ENCODE peak calls at places on chromosomes 7 and 10, in five cellular contexts. O, X, Y, F and W are unnamed samples. For H3K36me3, the result is how much of the 10 kb centered on the place peaks cover.

GRCh38 chr7:106947244-106947728 is 82.2 kb downstream of the PIK3CG start:
- ATAC-seq in O (no peak), X (no peak), Y (peak), F (peak), W (peak)

GRCh38 chr7:91847881-91848599 is 32.5 kb downstream of the MTERF1 start:
- ATAC-seq in O (no peak), X (no peak), Y (no peak), F (no peak), W (no peak)

GRCh38 chr7:22346383-22347107 is 10.4 kb downstream of the RAPGEF5 start:
- ATAC-seq in O (no peak), X (no peak), Y (peak), F (no peak), W (no peak)

GRCh38 chr10:104291439-104291951 is 22.5 kb downstream of the GSTO2 start:
- ATAC-seq in O (peak), X (peak), Y (peak), F (peak), W (peak)

GRCh38 chr10:20892796-20893195 is 4.3 kb downstream of the NEBL start:
- ATAC-seq in O (no peak), X (no peak), Y (no peak), F (no peak), W (no peak)

GRCh38 chr7:80771523-80771922 is 133.1 kb downstream of the CD36 start:
- ATAC-seq in O (no peak), X (no peak), Y (no peak), F (no peak), W (no peak)

GRCh38 chr10:29636178-29636577 is 1.4 kb upstream of the SVIL start:
- ATAC-seq in O (no peak), X (peak), Y (no peak), F (no peak), W (no peak)

GRCh38 chr10:93198401-93199175 is 124.9 kb downstream of the CYP26A1 start:
- ATAC-seq in O (no peak), X (no peak), Y (peak), F (peak), W (no peak)

GRCh38 chr7:74452748-74453320 is 872 bp upstream of the GTF2IRD1 start:
- ATAC-seq in O (peak), X (no peak), Y (no peak), F (peak), W (peak)

GRCh38 chr10:58637372-58637771 is 124.7 kb downstream of the BICC1 start:
- ATAC-seq in O (no peak), X (no peak), Y (peak), F (no peak), W (no peak)

DNA sequence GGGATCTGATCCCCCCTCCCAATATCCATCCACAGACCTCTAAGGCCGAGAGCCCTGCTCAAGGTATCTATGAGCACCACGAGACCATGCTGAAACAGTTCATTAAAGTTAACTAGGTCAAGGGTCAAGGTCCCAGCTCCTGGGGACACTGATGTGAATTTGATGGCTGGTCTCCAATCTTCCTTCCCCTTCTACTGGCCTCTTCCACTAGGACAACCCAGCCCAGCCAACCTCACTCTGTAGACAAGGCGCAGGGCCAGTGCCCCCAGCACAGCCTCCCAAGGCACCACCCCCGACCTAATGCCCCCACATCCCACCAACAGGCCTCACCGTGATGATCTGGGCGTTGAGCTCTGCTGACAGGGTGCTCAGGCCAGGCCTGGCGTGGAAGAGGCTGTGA is 15.6 kb downstream of the RRP12 start:
- ATAC-seq in O (no peak), X (no peak), Y (no peak), F (no peak), W (no peak)
- H3K36me3 ChIP-seq in O (half or more), X (under half), Y (under half), F (under half), W (half or more)

GRCh38 chr7:133912916-133913697 is 214.0 kb upstream of the LRGUK start:
- ATAC-seq in O (no peak), X (no peak), Y (no peak), F (no peak), W (no peak)
- H3K36me3 ChIP-seq in O (under half), X (under half), Y (under half), F (under half), W (under half)

DNA sequence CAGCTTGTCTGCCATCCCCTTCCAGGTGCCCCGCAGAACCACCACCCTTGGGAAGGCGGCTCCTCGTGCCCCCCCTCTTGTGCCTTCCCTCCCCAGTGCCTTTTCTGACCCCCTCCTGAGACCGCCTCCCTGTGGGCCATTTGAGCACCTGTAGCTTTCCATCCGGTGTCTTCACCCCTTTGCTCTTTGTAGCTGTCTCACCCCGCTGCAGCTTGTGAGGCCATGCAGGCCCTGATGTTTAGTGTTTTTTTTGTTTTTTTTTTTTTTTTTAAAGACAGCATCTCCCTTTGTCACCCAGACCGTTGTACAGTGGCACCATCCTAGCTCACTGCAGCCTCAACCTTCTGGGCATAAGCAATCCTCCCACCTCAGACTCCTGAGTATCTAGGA is 52.5 kb downstream of the CUX1 start:
- ATAC-seq in O (peak), X (no peak), Y (no peak), F (peak), W (no peak)
- H3K36me3 ChIP-seq in O (under half), X (under half), Y (under half), F (under half), W (under half)

GRCh38 chr7:45026984-45027773 is 27.2 kb downstream of the CCM2 start:
- ATAC-seq in O (no peak), X (peak), Y (no peak), F (no peak), W (no peak)
- H3K36me3 ChIP-seq in O (under half), X (under half), Y (under half), F (under half), W (under half)

DNA sequence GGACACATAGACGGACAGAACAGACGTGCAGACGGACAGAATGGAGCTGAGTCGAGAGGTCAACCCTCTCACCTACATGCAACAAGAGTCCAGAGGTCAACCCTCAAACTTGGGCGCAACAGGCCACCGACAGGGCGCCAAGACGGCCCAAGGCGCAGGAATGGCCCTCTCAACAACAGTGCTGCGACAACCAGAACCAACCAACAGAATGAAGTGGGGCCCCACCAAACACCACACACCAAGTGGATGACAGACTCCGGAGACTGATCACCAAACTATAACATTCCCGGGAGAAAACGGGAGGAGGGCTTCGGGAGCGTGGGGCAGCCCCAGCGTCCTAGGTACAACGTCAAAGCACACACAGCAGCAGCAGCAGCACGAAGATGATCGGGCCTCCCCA is 13.4 kb downstream of the INTS1 start:
- ATAC-seq in O (no peak), X (no peak), Y (no peak), F (no peak), W (no peak)
- H3K36me3 ChIP-seq in O (half or more), X (half or more), Y (under half), F (under half), W (under half)

DNA sequence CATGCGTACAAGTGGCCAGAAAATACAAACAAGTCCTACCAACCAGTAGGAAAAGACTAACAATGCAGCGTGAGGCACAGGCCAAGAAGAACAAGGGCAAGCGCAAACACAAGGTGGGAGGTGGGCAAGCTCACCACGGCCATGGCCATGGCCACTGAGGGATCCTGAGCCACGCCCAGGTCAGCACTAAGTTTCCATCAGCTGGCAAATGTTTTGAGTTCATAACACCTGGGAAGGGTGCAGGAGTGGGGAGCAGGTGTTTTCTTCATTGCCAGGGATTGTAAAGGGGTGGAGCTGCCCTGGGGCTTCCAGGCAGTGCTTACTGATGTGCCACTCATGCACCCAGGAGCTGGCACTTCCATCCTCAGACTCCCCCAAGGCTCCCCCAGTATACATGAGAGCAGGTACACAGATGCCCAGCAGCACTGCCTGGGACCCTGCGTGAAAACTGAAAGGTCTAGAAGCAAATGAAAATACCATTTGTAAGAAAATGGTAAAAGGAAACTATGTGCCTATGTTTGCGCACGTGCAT is 139.2 kb upstream of the RET start:
- ATAC-seq in O (no peak), X (no peak), Y (no peak), F (no peak), W (no peak)
- H3K36me3 ChIP-seq in O (under half), X (under half), Y (under half), F (under half), W (under half)

DNA sequence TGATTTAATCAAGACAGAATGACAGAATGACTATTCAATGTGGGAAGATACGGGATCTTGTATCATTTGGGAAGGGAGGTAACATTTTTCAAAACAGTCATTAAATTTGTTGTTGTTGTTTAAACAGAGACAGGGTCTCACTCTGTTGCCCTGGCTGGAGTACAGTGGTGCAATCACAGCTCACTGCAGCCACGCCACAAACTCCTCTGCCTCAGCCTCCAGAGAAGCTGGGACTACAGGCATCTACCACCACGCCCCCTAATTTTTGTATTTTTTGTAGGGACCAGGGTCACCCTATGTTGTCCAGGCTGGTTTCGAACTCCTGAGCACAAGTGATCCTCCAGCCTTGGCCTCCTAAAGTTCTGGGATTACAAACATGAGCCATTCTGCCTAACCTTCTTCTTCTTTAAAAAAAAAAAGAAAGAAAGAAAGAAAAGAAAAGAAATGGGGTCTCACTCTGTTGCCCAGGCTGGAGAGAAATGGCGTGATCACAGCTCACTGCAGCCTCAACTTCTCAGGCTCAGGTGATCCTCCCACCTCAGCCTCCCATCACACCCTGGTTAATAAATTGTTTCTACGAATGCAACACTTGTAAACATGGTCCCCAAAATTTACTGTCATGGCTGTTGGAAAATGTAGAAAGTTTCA is 24.3 kb downstream of the YWHAG start:
- ATAC-seq in O (no peak), X (no peak), Y (no peak), F (no peak), W (no peak)
- H3K36me3 ChIP-seq in O (under half), X (under half), Y (under half), F (under half), W (under half)